ENCODE peak calls at places on chromosomes 11 and 22, in ten cellular contexts. J, G, K, F, X, H, E, L, C and R are unnamed samples. For H3K36me3 and H3K79me2, the result is how much of the 10 kb centered on the place peaks cover.

GRCh38 chr11:126150256-126150655 is 61.2 kb downstream of the RPUSD4 start:
- DNase-seq in J (no peak), G (no peak), K (no peak), F (no peak), X (no peak), H (no peak), E (no peak), L (no peak), C (no peak), R (no peak)

GRCh38 chr11:95299078-95299611 is 68.1 kb upstream of the SESN3 start:
- DNase-seq in J (no peak), G (peak), K (no peak), F (peak), X (no peak), H (no peak), E (no peak), L (no peak), C (no peak), R (no peak)

GRCh38 chr22:27438271-27438980 is 363.1 kb downstream of the MN1 start:
- DNase-seq in J (peak), G (peak), K (peak), F (no peak), X (no peak), H (no peak), E (peak), L (no peak), C (no peak), R (no peak)

GRCh38 chr11:128949791-128950454 is 7.3 kb upstream of the TP53AIP1 start:
- DNase-seq in J (no peak), G (no peak), K (no peak), F (no peak), X (no peak), H (no peak), E (no peak), L (no peak), C (no peak), R (no peak)

GRCh38 chr22:20021196-20022181 is 579 bp downstream of the TANGO2 start:
- DNase-seq in J (no peak), G (peak), K (peak), F (peak), X (no peak), H (peak), E (peak), L (peak), C (peak), R (no peak)

GRCh38 chr11:104897891-104898684 is at the start of gene CASP12:
- DNase-seq in J (peak), G (no peak), K (no peak), F (no peak), X (no peak), H (no peak), E (peak), L (no peak), C (no peak), R (no peak)

GRCh38 chr11:47186076-47186936 is at the start of gene PACSIN3:
- DNase-seq in J (peak), G (peak), K (peak), F (no peak), X (peak), H (peak), E (peak), L (no peak), C (peak), R (no peak)

GRCh38 chr11:60978546-60979380 is 7.3 kb downstream of the CD6 start:
- DNase-seq in J (no peak), G (peak), K (no peak), F (no peak), X (no peak), H (no peak), E (no peak), L (no peak), C (no peak), R (peak)

GRCh38 chr22:46092646-46093410 is 57.5 kb upstream of the PPARA start:
- DNase-seq in J (no peak), G (no peak), K (no peak), F (no peak), X (no peak), H (no peak), E (no peak), L (no peak), C (no peak), R (no peak)

GRCh38 chr11:128927108-128927461 is 15.6 kb downstream of the TP53AIP1 start:
- DNase-seq in J (no peak), G (no peak), K (no peak), F (no peak), X (no peak), H (no peak), E (no peak), L (no peak), C (no peak), R (no peak)

GRCh38 chr22:44159230-44159629 is 21.5 kb upstream of the PARVG start:
- DNase-seq in J (no peak), G (peak), K (no peak), F (peak), X (no peak), H (no peak), E (no peak), L (no peak), C (no peak), R (no peak)

GRCh38 chr22:21699643-21700042 is 33.8 kb downstream of the PPIL2 start:
- DNase-seq in J (no peak), G (no peak), K (no peak), F (no peak), X (no peak), H (no peak), E (no peak), L (no peak), C (no peak), R (no peak)

GRCh38 chr11:8720376-8720775 is 37.8 kb downstream of the RPL27A start:
- DNase-seq in J (no peak), G (no peak), K (no peak), F (no peak), X (no peak), H (no peak), E (no peak), L (no peak), C (no peak), R (no peak)

GRCh38 chr11:8720868-8721739 is 38.5 kb downstream of the RPL27A start:
- DNase-seq in J (peak), G (no peak), K (peak), F (no peak), X (peak), H (no peak), E (peak), L (no peak), C (no peak), R (no peak)

GRCh38 chr11:8722156-8722555 is 39.6 kb downstream of the RPL27A start:
- DNase-seq in J (peak), G (peak), K (no peak), F (peak), X (no peak), H (no peak), E (no peak), L (no peak), C (no peak), R (no peak)

GRCh38 chr11:8722809-8723208 is 40.2 kb downstream of the RPL27A start:
- DNase-seq in J (no peak), G (no peak), K (no peak), F (no peak), X (no peak), H (no peak), E (no peak), L (no peak), C (no peak), R (no peak)

DNA sequence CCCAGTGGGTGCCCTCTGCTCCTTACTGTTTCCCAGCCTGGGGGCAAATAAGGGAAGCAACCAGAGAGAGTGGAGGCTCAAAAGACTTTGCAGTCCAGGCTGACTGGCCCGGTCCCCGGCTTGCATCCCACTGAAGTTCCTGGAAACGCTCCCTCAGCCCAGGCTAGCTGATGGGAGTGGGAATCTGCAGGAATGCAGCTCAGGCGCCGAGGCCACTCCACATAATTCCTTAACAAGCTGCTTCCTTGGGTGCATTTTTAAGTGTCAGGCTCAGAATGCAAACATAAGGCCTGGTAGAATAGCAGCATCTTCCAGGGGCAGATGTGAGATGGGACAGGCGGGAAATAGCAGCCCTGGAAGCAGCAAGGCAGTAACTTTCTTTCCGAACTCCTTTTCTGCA is 39.1 kb downstream of the RPL27A start:
- DNase-seq in J (peak), G (peak), K (peak), F (peak), X (no peak), H (no peak), E (no peak), L (no peak), C (no peak), R (no peak)
- H3K27ac ChIP-seq in J (peak), G (peak), K (peak), F (peak), X (peak), H (no peak), E (peak), L (no peak), C (no peak), R (peak)

GRCh38 chr22:38221407-38221806 is 19.6 kb downstream of the MAFF start:
- DNase-seq in J (no peak), G (no peak), K (no peak), F (no peak), X (no peak), H (no peak), E (no peak), L (no peak), C (no peak), R (no peak)

GRCh38 chr22:38219644-38220043 is 17.9 kb downstream of the MAFF start:
- DNase-seq in J (no peak), G (no peak), K (no peak), F (no peak), X (no peak), H (no peak), E (no peak), L (no peak), C (no peak), R (no peak)

GRCh38 chr22:38220163-38220562 is 18.4 kb downstream of the MAFF start:
- DNase-seq in J (no peak), G (no peak), K (no peak), F (no peak), X (no peak), H (no peak), E (no peak), L (no peak), C (no peak), R (no peak)

GRCh38 chr22:38220653-38221386 is 19.0 kb downstream of the MAFF start:
- DNase-seq in J (no peak), G (no peak), K (no peak), F (no peak), X (no peak), H (no peak), E (no peak), L (no peak), C (no peak), R (no peak)

DNA sequence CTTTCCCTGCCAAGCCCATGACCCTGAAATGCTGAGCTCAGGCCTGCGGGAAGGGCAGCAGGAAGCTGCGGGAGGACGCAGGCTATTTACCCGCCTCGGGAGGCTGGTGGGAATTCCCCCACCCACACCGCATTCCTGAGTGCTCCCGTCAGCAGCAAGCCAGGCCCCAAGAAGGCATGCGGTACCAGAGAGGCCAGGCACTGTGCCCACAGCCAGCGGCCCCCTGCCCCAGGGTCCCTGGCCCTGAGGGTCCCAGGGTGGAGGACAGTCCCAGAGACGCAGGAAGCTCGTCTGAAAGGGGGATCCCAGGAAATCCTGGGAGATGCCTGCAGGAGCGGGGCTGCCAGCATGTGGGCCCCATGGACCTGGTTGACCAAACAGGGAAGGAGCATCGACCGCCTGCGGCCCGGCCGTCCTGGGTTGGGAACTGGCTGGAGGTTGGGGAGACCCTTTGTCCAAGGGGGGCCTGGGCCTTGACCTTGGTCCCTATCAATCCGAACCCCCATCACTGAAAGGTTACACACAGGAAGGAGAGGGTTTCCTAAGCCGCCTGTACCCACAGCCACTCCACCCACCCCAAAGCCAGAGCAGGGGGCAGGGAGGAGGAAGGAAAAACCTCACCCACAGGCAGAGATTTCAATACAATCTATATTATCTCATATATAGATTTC is 17.0 kb downstream of the MAFF start:
- DNase-seq in J (peak), G (peak), K (peak), F (peak), X (peak), H (no peak), E (peak), L (no peak), C (no peak), R (peak)
- H3K36me3 ChIP-seq in J (under half), G (under half), K (under half), F (under half), X (under half), H (under half), E (under half), L (under half), C (under half), R (under half)

GRCh38 chr11:69874984-69875673 is 55.9 kb upstream of the FGF3 start:
- DNase-seq in J (no peak), G (no peak), K (peak), F (no peak), X (no peak), H (no peak), E (no peak), L (no peak), C (no peak), R (no peak)
- H3K79me2 ChIP-seq in J (under half), G (under half), K (under half), F (under half), X (under half), H (under half), E (under half), L (under half), C (under half), R (under half)

GRCh38 chr22:23825246-23825905 is 13.4 kb downstream of the DERL3 start:
- DNase-seq in J (no peak), G (no peak), K (no peak), F (no peak), X (no peak), H (no peak), E (no peak), L (no peak), C (no peak), R (no peak)

GRCh38 chr22:23829845-23830372 is 8.9 kb downstream of the DERL3 start:
- DNase-seq in J (no peak), G (peak), K (no peak), F (peak), X (no peak), H (no peak), E (no peak), L (no peak), C (no peak), R (no peak)

GRCh38 chr22:23828800-23829680 is 9.8 kb downstream of the DERL3 start:
- DNase-seq in J (no peak), G (no peak), K (no peak), F (no peak), X (no peak), H (no peak), E (no peak), L (no peak), C (no peak), R (no peak)

GRCh38 chr22:23826510-23827350 is 12.1 kb downstream of the DERL3 start:
- DNase-seq in J (no peak), G (peak), K (peak), F (no peak), X (no peak), H (no peak), E (peak), L (no peak), C (no peak), R (no peak)

DNA sequence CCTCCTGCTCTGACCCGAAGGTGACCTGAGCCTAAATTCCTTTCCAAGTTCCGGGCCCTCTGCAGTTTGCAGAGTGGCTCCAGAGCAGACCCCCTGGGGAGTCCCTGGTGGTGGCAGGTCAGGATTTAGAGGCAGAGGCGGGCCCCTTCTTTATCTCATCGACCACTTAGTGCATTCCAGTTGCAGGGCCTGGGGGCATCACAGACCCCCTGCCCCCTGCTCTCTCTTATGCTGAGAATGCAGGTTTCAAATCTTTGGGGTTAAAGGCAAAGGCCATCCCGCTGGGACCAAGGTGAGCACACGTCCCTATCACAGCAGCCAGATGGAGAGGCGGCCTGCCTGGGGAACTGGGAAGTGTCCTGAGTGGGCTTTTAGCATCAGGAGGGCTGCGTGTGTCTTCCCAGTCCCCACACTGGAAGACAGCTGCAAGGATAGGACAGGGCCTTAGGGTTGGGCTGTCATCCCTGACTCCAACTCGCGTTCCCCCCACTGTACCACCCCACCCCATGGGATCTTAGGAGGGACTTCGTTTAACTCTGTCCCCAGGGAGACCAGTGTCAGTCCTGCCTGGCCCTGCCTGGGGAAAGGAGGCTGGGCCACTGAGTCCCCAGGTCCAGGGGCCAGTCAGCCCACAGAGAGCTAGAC is 11.3 kb downstream of the DERL3 start:
- DNase-seq in J (peak), G (no peak), K (peak), F (no peak), X (no peak), H (no peak), E (no peak), L (no peak), C (no peak), R (no peak)
- H3K27ac ChIP-seq in J (no peak), G (peak), K (no peak), F (no peak), X (no peak), H (no peak), E (no peak), L (peak), C (no peak), R (no peak)